ENCODE peak calls at places on chromosomes 12 and 14, in nine cellular contexts. W is thyroid gland, X is endodermal cell, J is heart right ventricle, S is mammary epithelial cell, O is tibial artery, Z is IMR-90, C is left ventricle myocardium inferior, V is HCT116. I is an unnamed sample.

GRCh38 chr12:47997321-47997720 is 7.0 kb downstream of the COL2A1 start:
- DNase-seq in W (peak; percentile 9), X (no peak), J (no peak), S (peak; percentile 20), O (peak; percentile 23), Z (no peak), C (no peak), V (no peak), I (no peak)

GRCh38 chr12:90945070-90945649 is 9.8 kb downstream of the CCER1 start:
- DNase-seq in W (no peak), X (no peak), J (no peak), S (peak; percentile 17), O (no peak), Z (peak; percentile 49), C (no peak), V (peak; percentile 21), I (no peak)

GRCh38 chr12:19978193-19978592 is 390.1 kb upstream of the PDE3A start:
- DNase-seq in W (no peak), X (no peak), J (no peak), S (peak; percentile 1), O (no peak), Z (peak; percentile 97), C (no peak), V (no peak), I (no peak)

GRCh38 chr12:1836241-1836803 is 16.0 kb downstream of the LRTM2 start:
- DNase-seq in W (no peak), X (no peak), J (no peak), S (no peak), O (no peak), Z (no peak), C (no peak), V (no peak), I (no peak)

GRCh38 chr12:74725154-74725553 is 187.5 kb downstream of the ATXN7L3B start:
- DNase-seq in W (no peak), X (no peak), J (no peak), S (no peak), O (no peak), Z (peak; percentile 46), C (no peak), V (no peak), I (no peak)

GRCh38 chr12:74286254-74286653 is 251.4 kb upstream of the ATXN7L3B start:
- DNase-seq in W (no peak), X (peak; percentile 55), J (no peak), S (no peak), O (no peak), Z (no peak), C (no peak), V (no peak), I (no peak)

GRCh38 chr12:124758266-124759200 is 105.1 kb downstream of the SCARB1 start:
- DNase-seq in W (peak; percentile 47), X (no peak), J (no peak), S (no peak), O (peak; percentile 73), Z (no peak), C (no peak), V (no peak), I (no peak)

GRCh38 chr12:117507547-117507946 is 146.1 kb upstream of the NOS1 start:
- DNase-seq in W (no peak), X (peak; percentile 60), J (no peak), S (no peak), O (no peak), Z (no peak), C (no peak), V (no peak), I (no peak)

GRCh38 chr14:75229923-75230792 is 48.5 kb upstream of the FOS start:
- DNase-seq in W (peak; percentile 85), X (peak; percentile 85), J (peak; percentile 83), S (peak; percentile 92), O (no peak), Z (peak; percentile 34), C (peak; percentile 71), V (peak; percentile 72), I (no peak)

GRCh38 chr14:56092761-56093160 is 25.4 kb upstream of the PELI2 start:
- DNase-seq in W (no peak), X (no peak), J (no peak), S (no peak), O (no peak), Z (no peak), C (no peak), V (no peak), I (no peak)

GRCh38 chr12:2163172-2163927 is 110.6 kb downstream of the CACNA1C start:
- DNase-seq in W (peak; percentile 35), X (no peak), J (peak; percentile 93), S (no peak), O (peak; percentile 97), Z (peak; percentile 98), C (peak; percentile 89), V (no peak), I (peak; percentile 87)

GRCh38 chr12:109130297-109130696 is 13.9 kb downstream of the ACACB start:
- DNase-seq in W (no peak), X (no peak), J (no peak), S (no peak), O (peak; percentile 38), Z (no peak), C (no peak), V (no peak), I (no peak)

GRCh38 chr12:50066402-50066801 is 9.0 kb downstream of the ASIC1 start:
- DNase-seq in W (no peak), X (peak; percentile 91), J (no peak), S (peak; percentile 37), O (peak; percentile 80), Z (peak; percentile 90), C (no peak), V (no peak), I (no peak)

GRCh38 chr12:5497329-5498058 is 65.6 kb downstream of the NTF3 start:
- DNase-seq in W (no peak), X (no peak), J (no peak), S (no peak), O (no peak), Z (peak; percentile 26), C (no peak), V (no peak), I (no peak)

GRCh38 chr12:2013527-2014223 is 9.4 kb upstream of the DCP1B start:
- DNase-seq in W (no peak), X (peak; percentile 56), J (peak; percentile 71), S (no peak), O (no peak), Z (peak; percentile 20), C (peak; percentile 45), V (no peak), I (no peak)

GRCh38 chr12:124925117-124925516 is 10.7 kb upstream of the UBC start:
- DNase-seq in W (no peak), X (no peak), J (no peak), S (no peak), O (peak; percentile 64), Z (no peak), C (no peak), V (no peak), I (no peak)

GRCh38 chr14:31022386-31022785 is 3.1 kb upstream of the AP4S1 start:
- DNase-seq in W (no peak), X (no peak), J (no peak), S (no peak), O (no peak), Z (no peak), C (no peak), V (no peak), I (no peak)

GRCh38 chr12:99455350-99456037 is 192.1 kb upstream of the GARIN6 start:
- DNase-seq in W (no peak), X (peak; percentile 82), J (no peak), S (peak; percentile 76), O (no peak), Z (no peak), C (no peak), V (peak; percentile 35), I (no peak)

GRCh38 chr12:15728118-15728598 is 61.0 kb downstream of the EPS8 start:
- DNase-seq in W (no peak), X (no peak), J (no peak), S (peak; percentile 73), O (no peak), Z (peak; percentile 80), C (no peak), V (peak; percentile 28), I (no peak)

GRCh38 chr12:34604631-34605509 is 582.6 kb downstream of the ALG10 start:
- DNase-seq in W (no peak), X (no peak), J (no peak), S (no peak), O (peak; percentile 38), Z (no peak), C (no peak), V (no peak), I (no peak)

GRCh38 chr12:74365178-74365964 is 172.3 kb upstream of the ATXN7L3B start:
- DNase-seq in W (peak; percentile 12), X (peak; percentile 81), J (no peak), S (peak; percentile 34), O (no peak), Z (peak; percentile 33), C (no peak), V (no peak), I (no peak)

GRCh38 chr14:81122326-81122725 is 98.4 kb downstream of the GTF2A1 start:
- DNase-seq in W (no peak), X (no peak), J (no peak), S (no peak), O (no peak), Z (no peak), C (no peak), V (no peak), I (no peak)

GRCh38 chr14:34845869-34846268 is 29.3 kb downstream of the BAZ1A start:
- DNase-seq in W (no peak), X (no peak), J (no peak), S (no peak), O (no peak), Z (no peak), C (no peak), V (no peak), I (no peak)
- H3K36me3 ChIP-seq in W (no peaks in the 10 kb centered on the region), X (peaks cover 70% of the 10 kb centered on the region), J (no peaks in the 10 kb centered on the region), S (peaks cover 6% of the 10 kb centered on the region), O (peaks cover 3% of the 10 kb centered on the region), Z (peaks cover 4% of the 10 kb centered on the region), C (peaks cover 6% of the 10 kb centered on the region), V (peaks cover 3% of the 10 kb centered on the region), I (no peaks in the 10 kb centered on the region)

GRCh38 chr14:104624939-104625338 is 20.4 kb upstream of the TMEM179 start:
- DNase-seq in W (no peak), X (peak; percentile 43), J (no peak), S (no peak), O (no peak), Z (no peak), C (no peak), V (no peak), I (no peak)
- H3K36me3 ChIP-seq in W (no peaks in the 10 kb centered on the region), X (no peaks in the 10 kb centered on the region), J (no peaks in the 10 kb centered on the region), S (no peaks in the 10 kb centered on the region), O (no peaks in the 10 kb centered on the region), Z (no peaks in the 10 kb centered on the region), C (no peaks in the 10 kb centered on the region), V (no peaks in the 10 kb centered on the region), I (no peaks in the 10 kb centered on the region)

DNA sequence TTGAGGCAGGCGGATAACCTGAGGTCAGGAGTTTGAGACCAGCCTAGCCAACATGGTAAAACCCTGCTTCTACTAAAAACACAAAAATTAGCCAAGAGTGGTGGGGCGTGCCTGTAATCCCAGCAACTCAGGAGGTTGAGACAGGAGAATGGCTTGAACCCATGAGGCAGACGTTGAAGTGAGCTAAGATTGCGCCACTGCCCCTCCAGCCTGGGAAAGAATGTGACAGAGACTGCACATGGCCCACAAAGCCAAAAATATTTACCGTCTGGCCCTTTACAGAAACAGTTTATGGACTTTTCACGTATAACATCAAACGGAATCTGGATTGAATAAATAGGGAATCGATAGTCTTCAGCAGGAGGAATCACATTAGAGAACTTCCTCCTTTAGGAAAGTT is 3.5 kb downstream of the RSRC2 start:
- DNase-seq in W (no peak), X (peak; percentile 61), J (no peak), S (peak; percentile 20), O (no peak), Z (peak; percentile 76), C (no peak), V (no peak), I (no peak)
- H3K36me3 ChIP-seq in W (peaks cover 37% of the 10 kb centered on the region), X (peaks cover 67% of the 10 kb centered on the region), J (no peaks in the 10 kb centered on the region), S (peaks cover 38% of the 10 kb centered on the region), O (peaks cover 42% of the 10 kb centered on the region), Z (peaks cover 22% of the 10 kb centered on the region), C (peaks cover 49% of the 10 kb centered on the region), V (peaks cover 45% of the 10 kb centered on the region), I (no peaks in the 10 kb centered on the region)

GRCh38 chr12:111040690-111041089 is 120.3 kb upstream of the MYL2 start:
- DNase-seq in W (no peak), X (no peak), J (no peak), S (no peak), O (no peak), Z (no peak), C (no peak), V (no peak), I (no peak)
- H3K36me3 ChIP-seq in W (no peaks in the 10 kb centered on the region), X (peaks cover 12% of the 10 kb centered on the region), J (no peaks in the 10 kb centered on the region), S (no peaks in the 10 kb centered on the region), O (no peaks in the 10 kb centered on the region), Z (no peaks in the 10 kb centered on the region), C (no peaks in the 10 kb centered on the region), V (no peaks in the 10 kb centered on the region), I (no peaks in the 10 kb centered on the region)

I was measured in Peyer's patch.